ENCODE peak calls at places on chromosomes 13 and 19, in six cellular contexts. S, P, O, X, Z and T are unnamed samples.

GRCh38 chr13:44685641-44686040 is 109.5 kb upstream of the TSC22D1 start:
- DNase-seq in S (no peak), X (no peak), Z (no peak), O (no peak), P (no peak), T (no peak)

GRCh38 chr19:5943623-5944022 is 29.6 kb downstream of the CAPS start:
- DNase-seq in Z (no peak), P (no peak), S (no peak), X (no peak), O (no peak), T (no peak)

GRCh38 chr13:31011193-31011860 is 78.9 kb downstream of the TEX26 start:
- DNase-seq in X (no peak), Z (no peak), S (no peak), O (no peak), P (no peak), T (no peak)

GRCh38 chr19:31960474-31960873 is 384.9 kb upstream of the ZNF507 start:
- DNase-seq in Z (no peak), X (no peak), O (no peak), S (no peak), P (no peak), T (no peak)

GRCh38 chr19:48218964-48219363 is 36.7 kb downstream of the CARD8 start:
- DNase-seq in X (no peak), S (no peak), O (no peak), P (no peak), Z (no peak), T (no peak)

GRCh38 chr13:107238262-107238661 is 670.3 kb upstream of the ARGLU1 start:
- DNase-seq in P (no peak), Z (no peak), S (no peak), O (no peak), X (no peak), T (no peak)

GRCh38 chr19:13864223-13864512 is 12.8 kb upstream of the NANOS3 start:
- DNase-seq in O (no peak), X (no peak), S (no peak), Z (no peak), P (no peak), T (no peak)

GRCh38 chr13:82803341-82803740 is 1078.9 kb downstream of the SLITRK1 start:
- DNase-seq in X (no peak), P (no peak), Z (no peak), S (no peak), O (no peak), T (no peak)

GRCh38 chr13:100707818-100708740 is 33.5 kb upstream of the TMTC4 start:
- DNase-seq in Z (no peak), S (no peak), P (no peak), O (no peak), X (no peak), T (no peak)

GRCh38 chr13:45162194-45162593 is 38.7 kb downstream of the KCTD4 start:
- DNase-seq in O (no peak), X (no peak), P (no peak), S (no peak), Z (no peak), T (no peak)

GRCh38 chr13:41470187-41470586 is 12.8 kb downstream of the RGCC start:
- DNase-seq in X (no peak), P (no peak), Z (no peak), O (no peak), S (no peak), T (no peak)

GRCh38 chr13:20512042-20512683 is 13.5 kb downstream of the CRYL1 start:
- DNase-seq in O (no peak), X (no peak), Z (no peak), P (no peak), S (no peak), T (no peak)

GRCh38 chr13:95564091-95564490 is 11.6 kb downstream of the CLDN10 start:
- DNase-seq in S (no peak), X (no peak), Z (no peak), P (no peak), O (no peak), T (no peak)

GRCh38 chr19:12825259-12826131 is 8.9 kb downstream of the RTBDN start:
- DNase-seq in Z (no peak), S (no peak), P (no peak), X (no peak), O (no peak), T (peak)

GRCh38 chr19:50381881-50382729 is 2.0 kb upstream of the POLD1 start:
- DNase-seq in O (no peak), P (no peak), X (no peak), Z (no peak), S (no peak), T (no peak)

GRCh38 chr13:32040689-32041088 is 9.1 kb downstream of the FRY start:
- DNase-seq in O (no peak), X (no peak), Z (no peak), S (no peak), P (no peak), T (no peak)
- TF ChIP-seq POLR2A in O (no peak), X (no peak), Z (no peak), S (no peak), P (no peak), T (no peak)

GRCh38 chr19:17129377-17129776 is 53.8 kb downstream of the MYO9B start:
- DNase-seq in Z (no peak), P (no peak), X (no peak), S (no peak), O (no peak), T (no peak)
- TF ChIP-seq POLR2A in Z (no peak), P (no peak), X (no peak), S (no peak), O (no peak), T (no peak)

GRCh38 chr19:58559275-58560006 is 1.0 kb upstream of the UBE2M start:
- DNase-seq in S (peak), O (peak), P (peak), X (peak), Z (peak), T (no peak)

GRCh38 chr19:58560007-58560887 is 1.8 kb upstream of the UBE2M start:
- DNase-seq in X (no peak), Z (no peak), O (no peak), S (no peak), P (no peak), T (no peak)

GRCh38 chr19:58557253-58558065 is 952 bp downstream of the UBE2M start:
- DNase-seq in P (no peak), X (no peak), Z (no peak), S (no peak), O (no peak), T (no peak)

GRCh38 chr19:58558066-58558622 is at the start of gene UBE2M:
- DNase-seq in S (no peak), X (peak), O (peak), Z (peak), P (peak), T (no peak)

DNA sequence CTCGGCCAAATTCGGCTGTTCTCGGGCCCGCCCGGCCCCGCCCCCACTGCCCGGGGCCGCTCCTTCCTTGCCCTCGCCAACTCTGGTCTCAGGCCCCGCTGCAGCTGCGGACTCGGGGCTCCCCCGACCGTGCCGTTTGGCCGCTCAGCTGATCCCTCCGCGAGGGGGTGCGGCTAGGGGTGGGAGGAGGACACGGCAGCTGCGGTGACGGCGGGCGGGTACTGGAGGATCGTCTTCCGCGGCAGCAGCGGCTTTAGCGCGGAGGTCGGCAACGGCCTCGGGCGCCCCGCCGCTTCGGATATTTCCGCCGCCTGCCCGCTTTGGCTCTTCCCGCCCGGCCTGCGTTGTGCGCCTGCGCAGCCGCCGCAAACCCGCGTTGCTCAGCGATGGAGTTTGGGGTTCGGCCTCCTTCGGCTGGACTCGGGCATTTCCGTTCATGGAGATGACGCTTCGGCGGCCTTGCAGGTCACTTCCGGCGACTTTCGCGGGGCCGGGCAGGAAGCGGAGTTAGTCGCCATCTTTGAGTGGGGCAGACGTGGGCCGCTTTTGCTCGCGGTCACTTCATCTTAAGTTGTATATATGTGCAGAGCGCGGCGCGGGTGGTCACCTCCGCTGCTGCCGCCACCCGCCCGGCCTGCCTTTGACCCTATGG is 338 bp upstream of the UBE2M start:
- DNase-seq in Z (peak), P (peak), X (peak), O (peak), S (peak), T (no peak)
- TF ChIP-seq POLR2A in Z (peak), P (peak), X (peak), O (peak), S (no peak), T (no peak)

GRCh38 chr19:15276620-15277019 is 44.4 kb upstream of the EPHX3 start:
- DNase-seq in O (no peak), S (no peak), P (no peak), X (no peak), Z (no peak), T (peak)
- TF ChIP-seq POLR2A in O (no peak), S (no peak), P (no peak), X (no peak), Z (no peak), T (no peak)

GRCh38 chr19:7109678-7110289 is 40.3 kb downstream of the ZNF557 start:
- DNase-seq in X (no peak), S (no peak), Z (no peak), P (peak), O (no peak), T (no peak)
- TF ChIP-seq POLR2A in X (no peak), S (no peak), Z (no peak), P (no peak), O (no peak), T (no peak)

GRCh38 chr19:3310711-3311110 is 55.7 kb upstream of the NFIC start:
- DNase-seq in Z (no peak), X (no peak), O (no peak), P (no peak), S (no peak), T (no peak)

GRCh38 chr19:3309724-3310123 is 56.7 kb upstream of the NFIC start:
- DNase-seq in O (no peak), X (no peak), Z (no peak), P (no peak), S (no peak), T (no peak)

GRCh38 chr19:3310280-3310679 is 56.1 kb upstream of the NFIC start:
- DNase-seq in X (no peak), S (no peak), P (no peak), O (no peak), Z (no peak), T (no peak)

GRCh38 chr19:3302755-3303154 is 63.6 kb upstream of the NFIC start:
- DNase-seq in O (no peak), P (no peak), S (no peak), Z (no peak), X (no peak), T (peak)

GRCh38 chr19:3304871-3305423 is 61.4 kb upstream of the NFIC start:
- DNase-seq in P (peak), S (peak), X (peak), O (peak), Z (peak), T (peak)
- TF ChIP-seq POLR2A in P (no peak), S (no peak), X (no peak), O (no peak), Z (no peak), T (no peak)

DNA sequence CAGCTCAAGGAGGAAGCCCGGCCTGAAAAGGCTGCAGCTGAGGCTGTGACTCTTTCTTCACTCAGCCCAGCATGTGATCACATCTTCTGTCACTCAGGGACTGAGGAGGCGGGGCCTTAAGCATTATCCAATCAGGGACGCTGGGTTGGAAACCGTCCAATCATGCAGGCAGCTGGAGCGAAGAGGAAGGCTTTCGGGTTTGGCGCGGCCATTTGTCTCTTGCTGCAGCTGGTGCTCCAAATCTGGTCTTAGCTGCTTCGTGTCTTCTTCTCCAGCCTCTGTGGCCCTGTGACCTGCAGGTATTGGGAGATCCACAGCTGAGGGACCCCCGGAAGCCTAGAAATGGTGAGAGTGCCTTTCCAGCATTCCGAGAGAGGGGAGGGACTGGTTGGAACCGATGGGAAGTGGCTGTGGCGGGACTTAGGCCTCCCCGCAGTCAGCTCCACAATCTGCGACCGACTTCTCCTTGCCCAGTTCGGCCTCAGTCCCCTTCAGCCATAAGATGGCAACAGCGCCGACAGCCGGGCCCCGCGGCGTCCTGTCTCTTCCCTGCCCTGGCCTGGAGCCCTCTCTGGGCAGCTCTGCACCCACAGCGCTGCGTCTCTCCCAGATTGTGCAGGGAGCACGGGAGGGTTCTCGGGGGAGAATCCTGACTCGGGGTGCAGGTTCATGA is at the start of gene ZNF90:
- DNase-seq in X (peak), O (peak), S (peak), Z (peak), P (peak), T (peak)
- TF ChIP-seq POLR2A in X (no peak), O (no peak), S (no peak), Z (no peak), P (peak), T (no peak)

GRCh38 chr13:32233062-32233461 is 82.1 kb downstream of the ZAR1L start:
- DNase-seq in P (no peak), O (no peak), Z (no peak), S (no peak), X (no peak), T (no peak)

GRCh38 chr13:32229443-32229842 is 85.7 kb downstream of the ZAR1L start:
- DNase-seq in S (no peak), Z (no peak), P (no peak), X (no peak), O (no peak), T (no peak)

GRCh38 chr13:32228330-32229041 is 86.7 kb downstream of the ZAR1L start:
- DNase-seq in X (no peak), S (no peak), P (peak), O (no peak), Z (no peak), T (no peak)

GRCh38 chr13:32234914-32235313 is 80.2 kb downstream of the ZAR1L start:
- DNase-seq in S (no peak), X (no peak), O (no peak), P (no peak), Z (no peak), T (no peak)

GRCh38 chr13:32232263-32232662 is 82.9 kb downstream of the ZAR1L start:
- DNase-seq in O (no peak), Z (no peak), P (no peak), X (no peak), S (no peak), T (no peak)
- TF ChIP-seq POLR2A in O (no peak), Z (no peak), P (no peak), X (no peak), S (no peak), T (no peak)

GRCh38 chr19:38837304-38837626 is 5.7 kb upstream of the ECH1 start:
- DNase-seq in Z (no peak), P (no peak), S (no peak), O (no peak), X (no peak), T (no peak)

GRCh38 chr19:38837656-38838121 is 6.1 kb upstream of the ECH1 start:
- DNase-seq in O (no peak), P (no peak), Z (no peak), S (no peak), X (no peak), T (no peak)

GRCh38 chr19:38834104-38834490 is 2.5 kb upstream of the ECH1 start:
- DNase-seq in P (no peak), S (no peak), X (no peak), Z (no peak), O (no peak), T (no peak)

GRCh38 chr19:38836438-38837303 is 5.1 kb upstream of the ECH1 start:
- DNase-seq in P (no peak), Z (no peak), X (no peak), O (no peak), S (peak), T (no peak)

GRCh38 chr19:38834590-38834989 is 3.0 kb upstream of the ECH1 start:
- DNase-seq in Z (no peak), P (no peak), X (no peak), S (no peak), O (no peak), T (no peak)
- TF ChIP-seq POLR2A in Z (no peak), P (no peak), X (no peak), S (no peak), O (no peak), T (no peak)